ENCODE peak calls at places on chromosomes 5 and 9, in eight cellular contexts. One of them, this sample, is unnamed.

GRCh38 chr5:108143581-108143980 is 238.3 kb downstream of the FBXL17 start:
- DNase-seq in progenitor cell of endocrine pancreas: no peak
- DNase-seq in putamen: no peak
- DNase-seq in NCI-H2029 treated with DMSO at 0.1 percent for 48 hours: no peak
- DNase-seq in GM04504: peak; percentile 12
- DNase-seq in anterior cingulate cortex: no peak
- DNase-seq in AML-193: no peak
- DNase-seq in NCI-H82: no peak
- DNase-seq in this sample: no peak

GRCh38 chr5:619444-619843 is 7.3 kb downstream of the CEP72 start:
- DNase-seq in putamen: no peak
- DNase-seq in anterior cingulate cortex: no peak
- DNase-seq in NCI-H2029 treated with DMSO at 0.1 percent for 48 hours: no peak
- DNase-seq in AML-193: no peak
- DNase-seq in progenitor cell of endocrine pancreas: no peak
- DNase-seq in GM04504: no peak
- DNase-seq in NCI-H82: no peak
- DNase-seq in this sample: no peak

GRCh38 chr5:18772475-18772874 is 1138.2 kb downstream of the TAF11L14 start:
- DNase-seq in GM04504: no peak
- DNase-seq in progenitor cell of endocrine pancreas: no peak
- DNase-seq in putamen: no peak
- DNase-seq in anterior cingulate cortex: no peak
- DNase-seq in NCI-H2029 treated with DMSO at 0.1 percent for 48 hours: no peak
- DNase-seq in NCI-H82: no peak
- DNase-seq in AML-193: no peak
- DNase-seq in this sample: no peak

GRCh38 chr5:159928122-159928960 is 12.1 kb downstream of the ADRA1B start:
- DNase-seq in GM04504: peak; percentile 50
- DNase-seq in progenitor cell of endocrine pancreas: no peak
- DNase-seq in AML-193: no peak
- DNase-seq in NCI-H2029 treated with DMSO at 0.1 percent for 48 hours: no peak
- DNase-seq in putamen: no peak
- DNase-seq in anterior cingulate cortex: no peak
- DNase-seq in NCI-H82: no peak
- DNase-seq in this sample: no peak

GRCh38 chr9:93893899-93894690 is 61.1 kb downstream of the BARX1 start:
- DNase-seq in putamen: no peak
- DNase-seq in AML-193: no peak
- DNase-seq in anterior cingulate cortex: no peak
- DNase-seq in NCI-H2029 treated with DMSO at 0.1 percent for 48 hours: peak; percentile 60
- DNase-seq in progenitor cell of endocrine pancreas: peak; percentile 9
- DNase-seq in NCI-H82: no peak
- DNase-seq in GM04504: no peak
- DNase-seq in this sample: no peak

GRCh38 chr5:171542504-171543150 is 123.2 kb downstream of the FGF18 start:
- DNase-seq in putamen: no peak
- DNase-seq in anterior cingulate cortex: no peak
- DNase-seq in AML-193: no peak
- DNase-seq in GM04504: no peak
- DNase-seq in NCI-H82: no peak
- DNase-seq in progenitor cell of endocrine pancreas: no peak
- DNase-seq in NCI-H2029 treated with DMSO at 0.1 percent for 48 hours: no peak
- DNase-seq in this sample: no peak

GRCh38 chr9:123615381-123615780 is 259.4 kb downstream of the CRB2 start:
- DNase-seq in progenitor cell of endocrine pancreas: no peak
- DNase-seq in NCI-H2029 treated with DMSO at 0.1 percent for 48 hours: peak; percentile 40
- DNase-seq in NCI-H82: peak; percentile 41
- DNase-seq in AML-193: no peak
- DNase-seq in anterior cingulate cortex: no peak
- DNase-seq in GM04504: no peak
- DNase-seq in putamen: no peak
- DNase-seq in this sample: no peak

GRCh38 chr5:178086266-178086665 is 27.1 kb upstream of the N4BP3 start:
- DNase-seq in GM04504: no peak
- DNase-seq in putamen: no peak
- DNase-seq in NCI-H2029 treated with DMSO at 0.1 percent for 48 hours: no peak
- DNase-seq in anterior cingulate cortex: no peak
- DNase-seq in NCI-H82: no peak
- DNase-seq in AML-193: no peak
- DNase-seq in progenitor cell of endocrine pancreas: no peak
- DNase-seq in this sample: no peak

GRCh38 chr9:16532681-16533450 is 337.6 kb downstream of the BNC2 start:
- DNase-seq in NCI-H82: no peak
- DNase-seq in GM04504: no peak
- DNase-seq in anterior cingulate cortex: no peak
- DNase-seq in progenitor cell of endocrine pancreas: no peak
- DNase-seq in AML-193: no peak
- DNase-seq in NCI-H2029 treated with DMSO at 0.1 percent for 48 hours: no peak
- DNase-seq in putamen: no peak
- DNase-seq in this sample: no peak

GRCh38 chr9:34675048-34675714 is 12.7 kb upstream of the CCL27 start:
- DNase-seq in AML-193: peak; percentile 63
- DNase-seq in anterior cingulate cortex: peak; percentile 4
- DNase-seq in progenitor cell of endocrine pancreas: peak; percentile 77
- DNase-seq in putamen: no peak
- DNase-seq in GM04504: no peak
- DNase-seq in NCI-H2029 treated with DMSO at 0.1 percent for 48 hours: peak; percentile 21
- DNase-seq in NCI-H82: peak; percentile 92
- DNase-seq in this sample: no peak

GRCh38 chr5:37722236-37723146 is 117.3 kb downstream of the GDNF start:
- DNase-seq in GM04504: peak; percentile 89
- DNase-seq in NCI-H2029 treated with DMSO at 0.1 percent for 48 hours: no peak
- DNase-seq in progenitor cell of endocrine pancreas: no peak
- DNase-seq in anterior cingulate cortex: no peak
- DNase-seq in NCI-H82: no peak
- DNase-seq in putamen: no peak
- DNase-seq in AML-193: peak; percentile 80
- DNase-seq in this sample: peak; percentile 83

GRCh38 chr5:135625486-135625885 is 46.7 kb upstream of the CXCL14 start:
- DNase-seq in progenitor cell of endocrine pancreas: no peak
- DNase-seq in putamen: no peak
- DNase-seq in NCI-H2029 treated with DMSO at 0.1 percent for 48 hours: no peak
- DNase-seq in NCI-H82: no peak
- DNase-seq in AML-193: no peak
- DNase-seq in anterior cingulate cortex: no peak
- DNase-seq in GM04504: no peak
- DNase-seq in this sample: no peak

GRCh38 chr5:27748847-27749246 is 710.5 kb upstream of the CDH9 start:
- DNase-seq in NCI-H2029 treated with DMSO at 0.1 percent for 48 hours: no peak
- DNase-seq in progenitor cell of endocrine pancreas: no peak
- DNase-seq in anterior cingulate cortex: no peak
- DNase-seq in GM04504: no peak
- DNase-seq in putamen: no peak
- DNase-seq in AML-193: no peak
- DNase-seq in NCI-H82: no peak
- DNase-seq in this sample: no peak

GRCh38 chr9:134400283-134400682 is 74.0 kb downstream of the RXRA start:
- DNase-seq in progenitor cell of endocrine pancreas: no peak
- DNase-seq in putamen: no peak
- DNase-seq in NCI-H82: no peak
- DNase-seq in GM04504: no peak
- DNase-seq in AML-193: no peak
- DNase-seq in anterior cingulate cortex: no peak
- DNase-seq in NCI-H2029 treated with DMSO at 0.1 percent for 48 hours: no peak
- DNase-seq in this sample: no peak

GRCh38 chr5:7884491-7885273 is 15.7 kb downstream of the MTRR start:
- DNase-seq in progenitor cell of endocrine pancreas: no peak
- DNase-seq in NCI-H82: peak; percentile 2
- DNase-seq in putamen: peak; percentile 80
- DNase-seq in anterior cingulate cortex: peak; percentile 43
- DNase-seq in AML-193: no peak
- DNase-seq in GM04504: no peak
- DNase-seq in NCI-H2029 treated with DMSO at 0.1 percent for 48 hours: no peak
- DNase-seq in this sample: no peak

GRCh38 chr9:96555567-96556386 is 63.9 kb downstream of the CDC14B start:
- DNase-seq in progenitor cell of endocrine pancreas: no peak
- DNase-seq in GM04504: peak; percentile 67
- DNase-seq in AML-193: no peak
- DNase-seq in anterior cingulate cortex: no peak
- DNase-seq in NCI-H2029 treated with DMSO at 0.1 percent for 48 hours: no peak
- DNase-seq in NCI-H82: no peak
- DNase-seq in putamen: no peak
- DNase-seq in this sample: no peak

GRCh38 chr9:30575691-30576090 is 1808.8 kb upstream of the ACO1 start:
- DNase-seq in NCI-H2029 treated with DMSO at 0.1 percent for 48 hours: peak; percentile 64
- DNase-seq in progenitor cell of endocrine pancreas: no peak
- DNase-seq in AML-193: no peak
- DNase-seq in GM04504: no peak
- DNase-seq in anterior cingulate cortex: no peak
- DNase-seq in putamen: no peak
- DNase-seq in NCI-H82: no peak
- DNase-seq in this sample: no peak

GRCh38 chr5:43203373-43203772 is 11.3 kb downstream of the NIM1K start:
- DNase-seq in GM04504: peak; percentile 3
- DNase-seq in AML-193: no peak
- DNase-seq in putamen: no peak
- DNase-seq in NCI-H82: no peak
- DNase-seq in NCI-H2029 treated with DMSO at 0.1 percent for 48 hours: no peak
- DNase-seq in progenitor cell of endocrine pancreas: no peak
- DNase-seq in anterior cingulate cortex: no peak
- DNase-seq in this sample: no peak

GRCh38 chr5:37090123-37090726 is 159.0 kb downstream of the CPLANE1 start:
- DNase-seq in progenitor cell of endocrine pancreas: no peak
- DNase-seq in NCI-H82: no peak
- DNase-seq in putamen: no peak
- DNase-seq in NCI-H2029 treated with DMSO at 0.1 percent for 48 hours: no peak
- DNase-seq in GM04504: no peak
- DNase-seq in anterior cingulate cortex: no peak
- DNase-seq in AML-193: no peak
- DNase-seq in this sample: no peak

GRCh38 chr9:4979224-4979623 is 5.8 kb upstream of the JAK2 start:
- DNase-seq in AML-193: no peak
- DNase-seq in NCI-H82: no peak
- DNase-seq in NCI-H2029 treated with DMSO at 0.1 percent for 48 hours: no peak
- DNase-seq in putamen: no peak
- DNase-seq in anterior cingulate cortex: no peak
- DNase-seq in GM04504: no peak
- DNase-seq in progenitor cell of endocrine pancreas: no peak
- DNase-seq in this sample: no peak

GRCh38 chr5:160434022-160434531 is 12.4 kb downstream of the PTTG1 start:
- DNase-seq in AML-193: no peak
- DNase-seq in NCI-H82: peak; percentile 32
- DNase-seq in progenitor cell of endocrine pancreas: peak; percentile 40
- DNase-seq in anterior cingulate cortex: peak; percentile 9
- DNase-seq in GM04504: no peak
- DNase-seq in NCI-H2029 treated with DMSO at 0.1 percent for 48 hours: peak; percentile 25
- DNase-seq in putamen: peak; percentile 84
- DNase-seq in this sample: no peak

GRCh38 chr9:84139296-84140100 is 158.9 kb downstream of the RMI1 start:
- DNase-seq in progenitor cell of endocrine pancreas: no peak
- DNase-seq in putamen: peak; percentile 57
- DNase-seq in NCI-H82: no peak
- DNase-seq in anterior cingulate cortex: peak; percentile 56
- DNase-seq in AML-193: no peak
- DNase-seq in NCI-H2029 treated with DMSO at 0.1 percent for 48 hours: peak; percentile 97
- DNase-seq in GM04504: no peak
- DNase-seq in this sample: no peak

GRCh38 chr5:2617461-2617860 is 134.0 kb downstream of the IRX2 start:
- DNase-seq in putamen: no peak
- DNase-seq in NCI-H82: no peak
- DNase-seq in AML-193: no peak
- DNase-seq in NCI-H2029 treated with DMSO at 0.1 percent for 48 hours: no peak
- DNase-seq in GM04504: no peak
- DNase-seq in anterior cingulate cortex: no peak
- DNase-seq in progenitor cell of endocrine pancreas: no peak
- DNase-seq in this sample: no peak

GRCh38 chr9:125949247-125949646 is 202.1 kb downstream of the PBX3 start:
- DNase-seq in anterior cingulate cortex: no peak
- DNase-seq in GM04504: no peak
- DNase-seq in NCI-H2029 treated with DMSO at 0.1 percent for 48 hours: no peak
- DNase-seq in progenitor cell of endocrine pancreas: no peak
- DNase-seq in AML-193: no peak
- DNase-seq in NCI-H82: no peak
- DNase-seq in putamen: no peak
- DNase-seq in this sample: no peak

GRCh38 chr9:34545497-34545896 is 22.7 kb upstream of the ENHO start:
- DNase-seq in GM04504: no peak
- DNase-seq in NCI-H82: no peak
- DNase-seq in progenitor cell of endocrine pancreas: no peak
- DNase-seq in anterior cingulate cortex: no peak
- DNase-seq in NCI-H2029 treated with DMSO at 0.1 percent for 48 hours: no peak
- DNase-seq in putamen: no peak
- DNase-seq in AML-193: no peak
- DNase-seq in this sample: no peak

GRCh38 chr5:150639751-150640150 is 709 bp upstream of the SYNPO start:
- DNase-seq in AML-193: no peak
- DNase-seq in NCI-H82: no peak
- DNase-seq in anterior cingulate cortex: no peak
- DNase-seq in putamen: no peak
- DNase-seq in progenitor cell of endocrine pancreas: no peak
- DNase-seq in NCI-H2029 treated with DMSO at 0.1 percent for 48 hours: no peak
- DNase-seq in GM04504: no peak
- DNase-seq in this sample: no peak

GRCh38 chr9:69395718-69396117 is 70.7 kb downstream of the ENTREP1 start:
- DNase-seq in NCI-H2029 treated with DMSO at 0.1 percent for 48 hours: no peak
- DNase-seq in AML-193: no peak
- DNase-seq in anterior cingulate cortex: peak; percentile 46
- DNase-seq in NCI-H82: no peak
- DNase-seq in putamen: peak; percentile 37
- DNase-seq in progenitor cell of endocrine pancreas: no peak
- DNase-seq in GM04504: no peak
- DNase-seq in this sample: no peak

GRCh38 chr9:111148994-111149759 is 110.9 kb upstream of the LPAR1 start:
- DNase-seq in AML-193: no peak
- DNase-seq in progenitor cell of endocrine pancreas: no peak
- DNase-seq in NCI-H82: no peak
- DNase-seq in NCI-H2029 treated with DMSO at 0.1 percent for 48 hours: no peak
- DNase-seq in GM04504: no peak
- DNase-seq in putamen: no peak
- DNase-seq in anterior cingulate cortex: no peak
- DNase-seq in this sample: no peak

GRCh38 chr9:136289651-136290507 is 14.0 kb downstream of the CCDC187 start:
- DNase-seq in GM04504: no peak
- DNase-seq in NCI-H82: no peak
- DNase-seq in anterior cingulate cortex: no peak
- DNase-seq in progenitor cell of endocrine pancreas: no peak
- DNase-seq in NCI-H2029 treated with DMSO at 0.1 percent for 48 hours: no peak
- DNase-seq in putamen: no peak
- DNase-seq in AML-193: no peak
- DNase-seq in this sample: no peak

GRCh38 chr9:101635473-101635872 is 40.7 kb upstream of the PPP3R2 start:
- DNase-seq in NCI-H82: no peak
- DNase-seq in AML-193: no peak
- DNase-seq in NCI-H2029 treated with DMSO at 0.1 percent for 48 hours: no peak
- DNase-seq in GM04504: no peak
- DNase-seq in putamen: no peak
- DNase-seq in anterior cingulate cortex: no peak
- DNase-seq in progenitor cell of endocrine pancreas: no peak
- DNase-seq in this sample: no peak

GRCh38 chr9:87672586-87672985 is 53.3 kb upstream of the CTSL start:
- DNase-seq in progenitor cell of endocrine pancreas: no peak
- DNase-seq in AML-193: no peak
- DNase-seq in NCI-H82: no peak
- DNase-seq in NCI-H2029 treated with DMSO at 0.1 percent for 48 hours: no peak
- DNase-seq in putamen: no peak
- DNase-seq in anterior cingulate cortex: no peak
- DNase-seq in GM04504: no peak
- DNase-seq in this sample: no peak

GRCh38 chr5:56851258-56851941 is 36.1 kb downstream of the MAP3K1 start:
- DNase-seq in AML-193: no peak
- DNase-seq in NCI-H82: no peak
- DNase-seq in NCI-H2029 treated with DMSO at 0.1 percent for 48 hours: no peak
- DNase-seq in GM04504: no peak
- DNase-seq in progenitor cell of endocrine pancreas: no peak
- DNase-seq in anterior cingulate cortex: no peak
- DNase-seq in putamen: no peak
- DNase-seq in this sample: no peak

GRCh38 chr5:80620206-80620605 is 34.2 kb upstream of the MSH3 start:
- DNase-seq in anterior cingulate cortex: no peak
- DNase-seq in NCI-H2029 treated with DMSO at 0.1 percent for 48 hours: no peak
- DNase-seq in AML-193: no peak
- DNase-seq in GM04504: no peak
- DNase-seq in progenitor cell of endocrine pancreas: no peak
- DNase-seq in putamen: no peak
- DNase-seq in NCI-H82: no peak
- DNase-seq in this sample: no peak

GRCh38 chr5:175560011-175560410 is 81.7 kb downstream of the SFXN1 start:
- DNase-seq in progenitor cell of endocrine pancreas: no peak
- DNase-seq in GM04504: no peak
- DNase-seq in NCI-H2029 treated with DMSO at 0.1 percent for 48 hours: no peak
- DNase-seq in anterior cingulate cortex: no peak
- DNase-seq in AML-193: no peak
- DNase-seq in putamen: no peak
- DNase-seq in NCI-H82: no peak
- DNase-seq in this sample: no peak

This sample was measured in SIG-M5.